ENCODE peak calls at places on chromosomes 13 and 19, in ten cellular contexts. Q, S, Z, V, W, F, P, R, D and Y are unnamed samples.

GRCh38 chr13:79096099-79096498 is 310.0 kb downstream of the RBM26 start:
- DNase-seq in R (no peak), S (no peak), D (no peak), P (no peak), Z (no peak), V (no peak), Q (no peak), F (no peak), W (no peak), Y (no peak)

GRCh38 chr19:39237200-39238184 is 7.3 kb downstream of the IFNL3 start:
- DNase-seq in P (no peak), V (peak), R (peak), D (no peak), Q (no peak), S (peak), F (peak), W (no peak), Z (no peak), Y (peak)

GRCh38 chr19:17090501-17091074 is 15.0 kb downstream of the MYO9B start:
- DNase-seq in F (no peak), D (no peak), V (no peak), Z (no peak), Q (no peak), W (no peak), P (no peak), S (no peak), R (peak), Y (no peak)

GRCh38 chr13:62176051-62176450 is 760.4 kb upstream of the PCDH20 start:
- DNase-seq in P (no peak), W (no peak), S (no peak), R (no peak), Q (no peak), Z (no peak), V (no peak), D (no peak), F (no peak), Y (no peak)

GRCh38 chr19:32336259-32337111 is 8.9 kb upstream of the ZNF507 start:
- DNase-seq in D (no peak), F (no peak), V (no peak), Z (no peak), R (no peak), W (no peak), S (no peak), P (no peak), Q (no peak), Y (no peak)

GRCh38 chr13:42047561-42048322 is 706 bp upstream of the DGKH start:
- DNase-seq in V (peak), Z (peak), D (peak), R (peak), P (no peak), Q (no peak), W (peak), F (peak), S (peak), Y (no peak)

GRCh38 chr13:21055511-21056045 is 5.8 kb downstream of the LATS2 start:
- DNase-seq in P (no peak), S (no peak), V (no peak), Q (no peak), Z (no peak), D (no peak), R (no peak), W (no peak), F (no peak), Y (no peak)

GRCh38 chr13:34571716-34572115 is 370.4 kb upstream of the NBEA start:
- DNase-seq in F (no peak), W (no peak), Z (no peak), D (no peak), V (no peak), R (no peak), P (no peak), S (no peak), Q (no peak), Y (no peak)

GRCh38 chr13:52411629-52412028 is 5.7 kb upstream of the THSD1 start:
- DNase-seq in R (no peak), Q (no peak), V (peak), W (no peak), D (no peak), S (no peak), F (peak), P (no peak), Z (no peak), Y (no peak)

GRCh38 chr13:74825949-74826246 is 656.1 kb downstream of the TBC1D4 start:
- DNase-seq in Q (no peak), R (no peak), W (no peak), D (no peak), F (no peak), V (no peak), Z (no peak), P (no peak), S (no peak), Y (no peak)

GRCh38 chr13:99041788-99042187 is 63.9 kb upstream of the DOCK9 start:
- DNase-seq in D (no peak), Z (no peak), Q (no peak), F (no peak), W (no peak), V (no peak), P (no peak), S (no peak), R (no peak), Y (no peak)

GRCh38 chr13:97018029-97018819 is 23.9 kb upstream of the OXGR1 start:
- DNase-seq in V (peak), R (peak), Z (peak), W (peak), Q (no peak), F (peak), D (peak), S (peak), P (peak), Y (peak)

GRCh38 chr19:41940443-41941409 is 12.5 kb upstream of the ERFL start:
- DNase-seq in V (no peak), R (peak), Q (no peak), Z (no peak), D (no peak), F (no peak), S (peak), W (no peak), P (no peak), Y (no peak)

GRCh38 chr13:27920677-27921420 is 1.0 kb downstream of the PDX1 start:
- DNase-seq in Q (no peak), V (no peak), Z (no peak), S (peak), F (peak), W (no peak), R (no peak), P (no peak), D (peak), Y (no peak)

GRCh38 chr19:1038995-1039645 is 787 bp upstream of the ABCA7 start:
- DNase-seq in Z (no peak), Q (no peak), W (no peak), V (no peak), R (no peak), F (no peak), P (no peak), D (no peak), S (no peak), Y (no peak)

GRCh38 chr19:9295411-9295849 is 14.2 kb downstream of the ZNF699 start:
- DNase-seq in Z (no peak), R (no peak), V (no peak), Q (no peak), W (no peak), F (peak), P (no peak), D (no peak), S (no peak), Y (no peak)

GRCh38 chr13:76884167-76884566 is 2.0 kb downstream of the KCTD12 start:
- DNase-seq in V (peak), P (no peak), F (peak), Q (no peak), R (no peak), W (no peak), S (peak), Z (peak), D (peak), Y (no peak)

GRCh38 chr13:47226516-47226915 is 329.7 kb upstream of the HTR2A start:
- DNase-seq in Z (no peak), Q (no peak), R (no peak), D (no peak), P (no peak), W (no peak), V (no peak), F (peak), S (no peak), Y (no peak)

GRCh38 chr13:34174671-34175145 is 356.8 kb downstream of the RFC3 start:
- DNase-seq in Q (no peak), W (no peak), V (no peak), P (no peak), D (no peak), Z (no peak), F (no peak), R (no peak), S (no peak), Y (no peak)

GRCh38 chr13:39415403-39415802 is 187.6 kb downstream of the LHFPL6 start:
- DNase-seq in Z (peak), F (peak), V (peak), R (peak), W (no peak), S (no peak), D (peak), Q (no peak), P (no peak), Y (no peak)

GRCh38 chr13:84655677-84656076 is 773.4 kb upstream of the SLITRK1 start:
- DNase-seq in S (no peak), D (no peak), Q (no peak), V (peak), F (peak), W (no peak), R (no peak), P (no peak), Z (no peak), Y (no peak)

GRCh38 chr13:53683146-53683545 is 654.5 kb downstream of the OLFM4 start:
- DNase-seq in W (no peak), V (no peak), D (no peak), Z (no peak), S (no peak), R (no peak), F (no peak), Q (no peak), P (no peak), Y (no peak)

GRCh38 chr19:35983177-35983576 is 11.8 kb upstream of the SDHAF1 start:
- DNase-seq in V (no peak), F (no peak), W (no peak), P (no peak), Q (no peak), Z (no peak), S (no peak), D (no peak), R (no peak), Y (no peak)

GRCh38 chr13:46178143-46178542 is 3.8 kb downstream of the LCP1 start:
- DNase-seq in P (no peak), D (no peak), Q (no peak), F (no peak), V (no peak), S (no peak), Z (no peak), R (no peak), W (peak), Y (no peak)

GRCh38 chr19:28244966-28245365 is 968.0 kb downstream of the UQCRFS1 start:
- DNase-seq in W (no peak), R (no peak), V (no peak), S (no peak), Q (no peak), Z (no peak), F (no peak), P (no peak), D (no peak), Y (no peak)

GRCh38 chr19:14059093-14059480 is 2.8 kb downstream of the PALM3 start:
- DNase-seq in F (no peak), R (peak), P (no peak), D (peak), Q (peak), W (no peak), S (peak), V (no peak), Z (no peak), Y (no peak)

GRCh38 chr13:85074543-85075313 is 724.5 kb downstream of the SLITRK6 start:
- DNase-seq in R (no peak), F (no peak), P (no peak), W (no peak), V (peak), Z (no peak), Q (no peak), D (no peak), S (no peak), Y (no peak)

GRCh38 chr13:110521946-110522345 is 39.6 kb downstream of the RAB20 start:
- DNase-seq in W (peak), F (no peak), Z (no peak), Q (no peak), D (no peak), R (no peak), S (no peak), P (no peak), V (peak), Y (no peak)

GRCh38 chr13:43978688-43979087 is 99.0 kb downstream of the LACC1 start:
- DNase-seq in R (no peak), D (no peak), V (no peak), Z (no peak), Q (no peak), S (no peak), P (no peak), F (no peak), W (no peak), Y (no peak)

GRCh38 chr19:6076675-6077463 is 33.4 kb downstream of the RFX2 start:
- DNase-seq in Q (no peak), D (no peak), F (peak), S (no peak), W (no peak), R (no peak), P (no peak), Z (peak), V (peak), Y (no peak)

GRCh38 chr19:8459095-8459494 is 14.3 kb downstream of the HNRNPM start:
- DNase-seq in P (no peak), S (no peak), W (no peak), Z (no peak), F (no peak), R (no peak), V (no peak), D (no peak), Q (no peak), Y (no peak)

GRCh38 chr19:2415281-2415972 is 12.0 kb downstream of the TIMM13 start:
- DNase-seq in F (no peak), S (no peak), V (no peak), R (no peak), D (no peak), W (no peak), P (no peak), Z (no peak), Q (no peak), Y (no peak)

GRCh38 chr13:81171065-81171647 is 830.2 kb upstream of the SPRY2 start:
- DNase-seq in F (peak), S (no peak), V (peak), Q (no peak), Z (no peak), W (no peak), R (no peak), D (peak), P (peak), Y (no peak)